ENCODE peak calls at places on chromosome 13, in six cellular contexts. Y, K, I, J, P and L are unnamed samples.

GRCh38 chr13:48603375-48603774 is 50.4 kb upstream of the CYSLTR2 start:
- DNase-seq in Y (no peak), K (no peak), I (no peak), J (no peak), P (no peak), L (no peak)

GRCh38 chr13:65505941-65506340 is 1724.2 kb downstream of the PCDH9 start:
- DNase-seq in Y (no peak), K (no peak), I (no peak), J (no peak), P (no peak), L (no peak)

GRCh38 chr13:45401306-45401705 is 16.9 kb downstream of the SLC25A30 start:
- DNase-seq in Y (no peak), K (no peak), I (no peak), J (no peak), P (no peak), L (no peak)

GRCh38 chr13:102693781-102694180 is 1.1 kb downstream of the METTL21C start:
- DNase-seq in Y (no peak), K (peak; percentile 79), I (no peak), J (no peak), P (no peak), L (no peak)

GRCh38 chr13:36329355-36329754 is 16.8 kb downstream of the SPART start:
- DNase-seq in Y (no peak), K (peak; percentile 77), I (no peak), J (no peak), P (no peak), L (no peak)

GRCh38 chr13:71814806-71815205 is 52.2 kb downstream of the DACH1 start:
- DNase-seq in Y (no peak), K (no peak), I (no peak), J (no peak), P (no peak), L (no peak)

GRCh38 chr13:73715114-73715909 is 418.9 kb downstream of the KLF12 start:
- DNase-seq in Y (no peak), K (no peak), I (no peak), J (no peak), P (no peak), L (no peak)

GRCh38 chr13:88086577-88086976 is 415.4 kb downstream of the SLITRK5 start:
- DNase-seq in Y (no peak), K (peak; percentile 72), I (no peak), J (no peak), P (no peak), L (no peak)

DNA sequence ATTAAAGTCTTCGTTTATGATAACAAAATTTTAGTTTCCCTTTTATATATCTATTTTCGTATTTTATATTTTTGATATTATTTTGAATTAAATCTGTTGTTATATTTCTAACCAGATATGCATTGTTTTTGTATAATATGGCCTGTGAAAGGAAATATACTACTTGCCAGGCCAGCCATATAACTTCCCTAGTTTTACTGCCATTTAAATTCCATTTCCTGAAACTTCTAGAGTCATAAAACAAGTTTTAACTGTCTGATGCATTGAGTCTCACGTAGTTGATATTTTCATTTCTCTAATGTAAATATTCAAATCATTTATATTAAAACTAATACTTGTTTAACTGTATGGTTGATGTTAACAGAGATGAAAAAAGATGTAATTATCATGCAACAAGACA is 13.5 kb downstream of the ESD start:
- DNase-seq in Y (no peak), K (no peak), I (no peak), J (no peak), P (no peak), L (no peak)
- H3K4me2 ChIP-seq in Y (no peak overlapping the region), K (no peak overlapping the region), I (no peak overlapping the region), J (no peak overlapping the region), P (no peak overlapping the region), L (no peak overlapping the region)

GRCh38 chr13:105996391-105997028 is 539.0 kb downstream of the EFNB2 start:
- DNase-seq in Y (no peak), K (no peak), I (no peak), J (no peak), P (no peak), L (no peak)
- H3K4me2 ChIP-seq in Y (no peak overlapping the region), K (no peak overlapping the region), I (no peak overlapping the region), J (no peak overlapping the region), P (no peak overlapping the region), L (no peak overlapping the region)

DNA sequence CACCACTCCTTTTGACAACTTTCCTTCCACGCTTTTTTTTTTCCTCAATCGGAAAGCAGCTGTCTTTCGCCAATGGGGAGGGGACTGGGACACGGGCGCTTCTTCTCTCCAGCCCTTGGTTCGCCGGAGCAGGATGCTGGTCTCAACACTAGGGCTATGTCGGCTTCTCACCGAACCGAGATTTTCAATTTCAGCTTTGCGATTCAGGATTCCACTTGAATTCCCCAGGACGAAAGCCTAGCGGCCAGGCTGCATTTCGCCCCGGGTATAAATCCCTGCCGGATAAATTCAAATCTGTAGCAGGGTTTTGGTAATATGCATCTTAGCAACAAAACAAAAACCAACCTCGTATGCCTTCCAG is 7.9 kb downstream of the POU4F1 start:
- DNase-seq in Y (no peak), K (peak; percentile 11), I (no peak), J (no peak), P (no peak), L (no peak)
- H3K4me2 ChIP-seq in Y (peak overlapping the region; percentile 78), K (no peak overlapping the region), I (peak overlapping the region; percentile 89), J (peak overlapping the region; percentile 62), P (no peak overlapping the region), L (no peak overlapping the region)

GRCh38 chr13:110645750-110646149 is 30.4 kb downstream of the NAXD start:
- DNase-seq in Y (no peak), K (no peak), I (no peak), J (no peak), P (no peak), L (no peak)

GRCh38 chr13:110646442-110647364 is 31.4 kb downstream of the NAXD start:
- DNase-seq in Y (no peak), K (no peak), I (no peak), J (no peak), P (no peak), L (no peak)

GRCh38 chr13:110643324-110643723 is 28.0 kb downstream of the NAXD start:
- DNase-seq in Y (no peak), K (no peak), I (no peak), J (peak; percentile 19), P (no peak), L (no peak)

GRCh38 chr13:110643768-110644421 is 28.6 kb downstream of the NAXD start:
- DNase-seq in Y (no peak), K (no peak), I (no peak), J (peak; percentile 20), P (no peak), L (no peak)

GRCh38 chr13:110644892-110645521 is 29.7 kb downstream of the NAXD start:
- DNase-seq in Y (no peak), K (peak; percentile 64), I (peak; percentile 65), J (peak; percentile 93), P (no peak), L (no peak)
- H3K4me2 ChIP-seq in Y (no peak overlapping the region), K (no peak overlapping the region), I (no peak overlapping the region), J (no peak overlapping the region), P (no peak overlapping the region), L (no peak overlapping the region)

GRCh38 chr13:90416938-90417337 is 930.5 kb upstream of the MIR17HG start:
- DNase-seq in Y (no peak), K (no peak), I (no peak), J (no peak), P (no peak), L (no peak)
- H3K4me2 ChIP-seq in Y (no peak overlapping the region), K (no peak overlapping the region), I (no peak overlapping the region), J (no peak overlapping the region), P (no peak overlapping the region), L (peak overlapping the region; percentile 28)